ENCODE peak calls at places on chromosomes 12 and 14, in eight cellular contexts. K, V, G, P, S, Z, X and C are unnamed samples. For H3K4me1, the result is how much of the 10 kb centered on the place peaks cover.

GRCh38 chr14:98293527-98293926 is 978.5 kb downstream of the BCL11B start:
- DNase-seq in K (no peak), V (no peak), G (no peak), P (no peak), S (no peak), Z (no peak), X (no peak), C (no peak)

GRCh38 chr14:96986701-96987474 is 189.7 kb downstream of the VRK1 start:
- DNase-seq in K (no peak), V (no peak), G (no peak), P (no peak), S (no peak), Z (no peak), X (no peak), C (no peak)

GRCh38 chr14:95500772-95501401 is 15.6 kb downstream of the SYNE3 start:
- DNase-seq in K (no peak), V (peak), G (peak), P (no peak), S (no peak), Z (no peak), X (peak), C (no peak)

GRCh38 chr12:27822076-27822712 is 42.2 kb upstream of the MANSC4 start:
- DNase-seq in K (no peak), V (peak), G (peak), P (peak), S (peak), Z (no peak), X (no peak), C (no peak)

GRCh38 chr14:38255408-38255672 is 553 bp downstream of the CLEC14A start:
- DNase-seq in K (peak), V (no peak), G (no peak), P (no peak), S (no peak), Z (no peak), X (peak), C (no peak)

GRCh38 chr14:68164723-68165122 is 345.1 kb downstream of the RAD51B start:
- DNase-seq in K (no peak), V (no peak), G (peak), P (no peak), S (no peak), Z (no peak), X (peak), C (no peak)

GRCh38 chr12:26691234-26691970 is 141.6 kb downstream of the ITPR2 start:
- DNase-seq in K (peak), V (peak), G (peak), P (no peak), S (peak), Z (no peak), X (peak), C (peak)

GRCh38 chr12:39065455-39065854 is 160.1 kb upstream of the CPNE8 start:
- DNase-seq in K (no peak), V (no peak), G (no peak), P (no peak), S (no peak), Z (no peak), X (no peak), C (no peak)

GRCh38 chr12:132356686-132357622 is 27.6 kb upstream of the GALNT9 start:
- DNase-seq in K (no peak), V (peak), G (peak), P (no peak), S (peak), Z (no peak), X (peak), C (no peak)

GRCh38 chr12:114397978-114398881 is 7.7 kb downstream of the TBX5 start:
- DNase-seq in K (peak), V (no peak), G (no peak), P (no peak), S (no peak), Z (no peak), X (no peak), C (peak)

GRCh38 chr12:120710805-120711296 is 593 bp downstream of the UNC119B start:
- DNase-seq in K (peak), V (peak), G (no peak), P (peak), S (no peak), Z (peak), X (peak), C (peak)

GRCh38 chr14:79585845-79586244 is 625.5 kb downstream of the DIO2 start:
- DNase-seq in K (no peak), V (no peak), G (peak), P (no peak), S (no peak), Z (no peak), X (no peak), C (no peak)

GRCh38 chr12:124921200-124922008 is 7.0 kb upstream of the UBC start:
- DNase-seq in K (peak), V (peak), G (peak), P (peak), S (no peak), Z (peak), X (peak), C (peak)

GRCh38 chr12:75933136-75933535 is 98.4 kb downstream of the PHLDA1 start:
- DNase-seq in K (no peak), V (peak), G (peak), P (no peak), S (peak), Z (no peak), X (peak), C (no peak)

GRCh38 chr14:95545769-95546168 is 10.9 kb downstream of the GLRX5 start:
- DNase-seq in K (no peak), V (peak), G (peak), P (no peak), S (peak), Z (no peak), X (no peak), C (no peak)

GRCh38 chr14:71328183-71328582 is 420.9 kb downstream of the PCNX1 start:
- DNase-seq in K (no peak), V (no peak), G (no peak), P (no peak), S (no peak), Z (no peak), X (no peak), C (no peak)
- H3K4me1 ChIP-seq in K (half or more), V (under half), G (under half), P (under half), S (under half), Z (under half), X (under half), C (under half)

GRCh38 chr12:68609955-68610434 is 704 bp upstream of the RAP1B start:
- DNase-seq in K (no peak), V (peak), G (peak), P (peak), S (no peak), Z (peak), X (peak), C (peak)
- TF ChIP-seq EZH2phosphoT487 in K (no peak), V (no peak), G (no peak), P (no peak), S (no peak), Z (no peak), X (no peak), C (no peak)

GRCh38 chr14:56168007-56168616 is 49.9 kb downstream of the PELI2 start:
- DNase-seq in K (peak), V (no peak), G (no peak), P (no peak), S (no peak), Z (no peak), X (no peak), C (no peak)
- H3K4me2 ChIP-seq in K (no peak), V (no peak), G (no peak), P (no peak), S (no peak), Z (no peak), X (no peak), C (no peak)

DNA sequence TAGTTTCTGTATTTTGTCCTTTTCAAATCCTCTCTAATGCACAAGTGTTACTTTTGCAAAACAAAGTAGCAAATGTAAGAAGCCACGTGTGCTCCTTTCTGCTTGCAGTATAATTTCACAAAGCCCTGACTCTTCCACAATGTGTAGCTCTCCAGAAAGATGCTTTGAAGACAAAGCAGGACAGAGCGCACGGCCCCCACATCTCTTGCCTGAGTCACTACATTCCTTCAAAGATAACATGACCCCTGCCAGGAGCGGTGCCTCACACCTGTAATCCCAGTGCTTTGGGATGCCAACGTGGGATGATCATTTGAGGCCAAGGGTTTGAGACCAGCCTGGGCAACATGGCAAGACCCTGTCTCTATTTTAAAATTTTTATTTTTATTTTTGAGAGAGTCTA is 40.5 kb downstream of the JAG2 start:
- DNase-seq in K (no peak), V (no peak), G (no peak), P (no peak), S (no peak), Z (no peak), X (no peak), C (no peak)
- H3K4me1 ChIP-seq in K (under half), V (under half), G (under half), P (under half), S (under half), Z (under half), X (under half), C (under half)

GRCh38 chr12:69275471-69275891 is 36.1 kb downstream of the CPSF6 start:
- DNase-seq in K (no peak), V (no peak), G (no peak), P (no peak), S (no peak), Z (no peak), X (no peak), C (no peak)
- TF ChIP-seq EZH2phosphoT487 in K (no peak), V (no peak), G (no peak), P (no peak), S (no peak), Z (no peak), X (no peak), C (no peak)

GRCh38 chr14:104399432-104400155 is 180.0 kb upstream of the C14orf180 start:
- DNase-seq in K (no peak), V (no peak), G (no peak), P (peak), S (no peak), Z (no peak), X (no peak), C (peak)
- H3K4me2 ChIP-seq in K (no peak), V (no peak), G (no peak), P (no peak), S (no peak), Z (no peak), X (no peak), C (no peak)

GRCh38 chr14:90629471-90629870 is 186.8 kb downstream of the TTC7B start:
- DNase-seq in K (no peak), V (no peak), G (no peak), P (no peak), S (no peak), Z (peak), X (peak), C (no peak)
- H3K4me1 ChIP-seq in K (under half), V (under half), G (under half), P (under half), S (under half), Z (under half), X (under half), C (under half)

GRCh38 chr12:5739862-5740370 is 205.1 kb downstream of the ANO2 start:
- DNase-seq in K (no peak), V (no peak), G (no peak), P (no peak), S (no peak), Z (no peak), X (no peak), C (no peak)

GRCh38 chr12:5736527-5736926 is 208.5 kb downstream of the ANO2 start:
- DNase-seq in K (no peak), V (no peak), G (no peak), P (no peak), S (no peak), Z (no peak), X (no peak), C (no peak)

GRCh38 chr12:5733136-5733755 is 211.8 kb downstream of the ANO2 start:
- DNase-seq in K (no peak), V (no peak), G (no peak), P (no peak), S (no peak), Z (no peak), X (no peak), C (no peak)

DNA sequence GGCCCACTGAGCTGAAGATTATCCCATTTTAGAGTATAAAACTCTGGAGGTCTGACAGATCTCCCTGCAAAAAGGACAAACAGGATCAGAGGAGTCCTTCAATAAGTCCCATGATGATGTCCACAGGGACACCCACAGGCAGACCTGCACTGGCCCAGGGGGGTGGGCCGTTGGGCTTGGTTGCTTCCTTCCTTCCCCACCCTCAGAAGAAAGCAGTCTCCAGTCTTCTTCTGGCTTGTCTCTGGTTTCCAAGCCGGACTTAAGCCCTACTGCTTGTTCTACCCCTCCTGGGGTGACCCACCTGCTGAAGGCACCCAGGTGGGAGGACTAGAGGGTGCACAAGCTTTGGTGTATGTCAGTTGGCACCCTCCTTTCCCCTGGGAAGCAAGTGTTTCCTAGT is 209.0 kb downstream of the ANO2 start:
- DNase-seq in K (no peak), V (no peak), G (no peak), P (no peak), S (no peak), Z (no peak), X (no peak), C (no peak)
- TF ChIP-seq EZH2phosphoT487 in K (no peak), V (no peak), G (no peak), P (no peak), S (no peak), Z (no peak), X (no peak), C (no peak)